ENCODE peak calls at places on chromosome 3, in six cellular contexts. Q, T, E, F, V and N are unnamed samples.

GRCh38 chr3:25429441-25429907 is 1.4 kb downstream of the RARB start:
- DNase-seq in Q (no peak), T (no peak), E (no peak), F (no peak), V (no peak), N (no peak)

GRCh38 chr3:178443634-178444033 is 92.6 kb upstream of the KCNMB2 start:
- DNase-seq in Q (no peak), T (no peak), E (no peak), F (no peak), V (peak), N (no peak)

GRCh38 chr3:107271787-107272387 is 105.4 kb upstream of the CCDC54 start:
- DNase-seq in Q (peak), T (no peak), E (peak), F (peak), V (peak), N (peak)

GRCh38 chr3:27345493-27345892 is 23.7 kb downstream of the NEK10 start:
- DNase-seq in Q (no peak), T (no peak), E (no peak), F (no peak), V (no peak), N (no peak)

GRCh38 chr3:112395166-112395894 is 62.4 kb downstream of the CD200 start:
- DNase-seq in Q (no peak), T (no peak), E (no peak), F (no peak), V (no peak), N (no peak)

GRCh38 chr3:61932499-61932898 is 371.1 kb downstream of the PTPRG start:
- DNase-seq in Q (no peak), T (no peak), E (no peak), F (no peak), V (no peak), N (no peak)

GRCh38 chr3:174215426-174215825 is 643.7 kb upstream of the NAALADL2 start:
- DNase-seq in Q (no peak), T (no peak), E (no peak), F (peak), V (no peak), N (no peak)

GRCh38 chr3:52430416-52430810 is 14.5 kb downstream of the SEMA3G start:
- DNase-seq in Q (no peak), T (no peak), E (no peak), F (no peak), V (no peak), N (no peak)